ENCODE peak calls at places on chromosomes 7 and 10, in four cellular contexts. One of them, this sample, is unnamed.

GRCh38 chr10:49144021-49144720 is 10.3 kb upstream of the FAM170B start:
- DNase-seq in lower lobe of right lung: no peak
- DNase-seq in dorsolateral prefrontal cortex: no peak
- DNase-seq in fibroblast of lung: no peak
- DNase-seq in this sample: no peak

GRCh38 chr7:44750424-44750823 is 1.8 kb downstream of the ZMIZ2 start:
- DNase-seq in lower lobe of right lung: no peak
- DNase-seq in dorsolateral prefrontal cortex: no peak
- DNase-seq in fibroblast of lung: no peak
- DNase-seq in this sample: no peak

GRCh38 chr7:47557317-47557985 is 24.5 kb downstream of the TNS3 start:
- DNase-seq in dorsolateral prefrontal cortex: no peak
- DNase-seq in fibroblast of lung: peak
- DNase-seq in lower lobe of right lung: no peak
- DNase-seq in this sample: peak

GRCh38 chr10:62388328-62388727 is 14.2 kb downstream of the ZNF365 start:
- DNase-seq in dorsolateral prefrontal cortex: peak
- DNase-seq in fibroblast of lung: no peak
- DNase-seq in lower lobe of right lung: no peak
- DNase-seq in this sample: no peak

GRCh38 chr10:123377883-123378282 is 223.7 kb downstream of the BUB3 start:
- DNase-seq in fibroblast of lung: no peak
- DNase-seq in lower lobe of right lung: no peak
- DNase-seq in dorsolateral prefrontal cortex: no peak
- DNase-seq in this sample: no peak

GRCh38 chr10:34396669-34397068 is 418.4 kb downstream of the PARD3 start:
- DNase-seq in lower lobe of right lung: no peak
- DNase-seq in dorsolateral prefrontal cortex: no peak
- DNase-seq in fibroblast of lung: no peak
- DNase-seq in this sample: no peak

GRCh38 chr7:87083865-87084519 is 24.5 kb upstream of the ELAPOR2 start:
- DNase-seq in dorsolateral prefrontal cortex: no peak
- DNase-seq in fibroblast of lung: peak
- DNase-seq in lower lobe of right lung: no peak
- DNase-seq in this sample: no peak

GRCh38 chr7:35905555-35905954 is 104.7 kb downstream of the SEPTIN7 start:
- DNase-seq in fibroblast of lung: peak
- DNase-seq in lower lobe of right lung: no peak
- DNase-seq in dorsolateral prefrontal cortex: no peak
- DNase-seq in this sample: peak

GRCh38 chr10:61786728-61787127 is 114.8 kb upstream of the ARID5B start:
- DNase-seq in lower lobe of right lung: no peak
- DNase-seq in dorsolateral prefrontal cortex: no peak
- DNase-seq in fibroblast of lung: peak
- DNase-seq in this sample: peak

GRCh38 chr7:82172017-82172416 is 271.6 kb downstream of the CACNA2D1 start:
- DNase-seq in dorsolateral prefrontal cortex: no peak
- DNase-seq in lower lobe of right lung: no peak
- DNase-seq in fibroblast of lung: no peak
- DNase-seq in this sample: no peak
- TF ChIP-seq CTCF in dorsolateral prefrontal cortex: no peak
- TF ChIP-seq CTCF in lower lobe of right lung: no peak
- TF ChIP-seq CTCF in fibroblast of lung: peak
- TF ChIP-seq CTCF in this sample: no peak

GRCh38 chr10:69209787-69210480 is 10.2 kb upstream of the HKDC1 start:
- DNase-seq in fibroblast of lung: no peak
- DNase-seq in lower lobe of right lung: no peak
- DNase-seq in dorsolateral prefrontal cortex: no peak
- DNase-seq in this sample: no peak
- H3K27ac ChIP-seq in fibroblast of lung: no peak
- H3K27ac ChIP-seq in lower lobe of right lung: no peak
- H3K27ac ChIP-seq in dorsolateral prefrontal cortex: no peak
- H3K27ac ChIP-seq in this sample: no peak

GRCh38 chr10:31133628-31134302 is 102.1 kb upstream of the ZNF438 start:
- DNase-seq in dorsolateral prefrontal cortex: peak
- DNase-seq in lower lobe of right lung: peak
- DNase-seq in fibroblast of lung: peak
- DNase-seq in this sample: peak
- TF ChIP-seq CTCF in dorsolateral prefrontal cortex: no peak
- TF ChIP-seq CTCF in lower lobe of right lung: no peak
- TF ChIP-seq CTCF in fibroblast of lung: no peak
- TF ChIP-seq CTCF in this sample: no peak

GRCh38 chr10:77913090-77913489 is 13.5 kb downstream of the DLG5 start:
- DNase-seq in dorsolateral prefrontal cortex: no peak
- DNase-seq in fibroblast of lung: no peak
- DNase-seq in lower lobe of right lung: no peak
- DNase-seq in this sample: no peak
- H3K27ac ChIP-seq in dorsolateral prefrontal cortex: no peak
- H3K27ac ChIP-seq in fibroblast of lung: no peak
- H3K27ac ChIP-seq in lower lobe of right lung: no peak
- H3K27ac ChIP-seq in this sample: peak

This sample was measured in RWPE1.